ENCODE peak calls at places on chromosomes 2 and 18, in ten cellular contexts. One of them, this sample, is unnamed.

GRCh38 chr2:88627856-88628568 is 748 bp upstream of the EIF2AK3 start:
- DNase-seq in tibial nerve: peak; percentile 94
- DNase-seq in ELR: peak; percentile 95
- DNase-seq in small intestine: peak; percentile 92
- DNase-seq in activated gamma-delta T cell treated with Interleukin-2 at 50 U/mL for 16 hours: peak; percentile 62
- DNase-seq in IMR-90: peak; percentile 97
- DNase-seq in NCI-H524 treated with DMSO at 0.1 percent for 48 hours: peak; percentile 69
- DNase-seq in HCT116: peak; percentile 91
- DNase-seq in globus pallidus: no peak
- DNase-seq in neuronal stem cell: no peak
- DNase-seq in this sample: peak; percentile 88

GRCh38 chr2:19988600-19988999 is 1.3 kb downstream of the WDR35 start:
- DNase-seq in HCT116: no peak
- DNase-seq in ELR: peak; percentile 68
- DNase-seq in tibial nerve: no peak
- DNase-seq in NCI-H524 treated with DMSO at 0.1 percent for 48 hours: no peak
- DNase-seq in activated gamma-delta T cell treated with Interleukin-2 at 50 U/mL for 16 hours: no peak
- DNase-seq in neuronal stem cell: no peak
- DNase-seq in small intestine: no peak
- DNase-seq in IMR-90: peak; percentile 34
- DNase-seq in globus pallidus: no peak
- DNase-seq in this sample: no peak

GRCh38 chr18:45974088-45974536 is 7.0 kb upstream of the EPG5 start:
- DNase-seq in small intestine: peak; percentile 78
- DNase-seq in neuronal stem cell: peak; percentile 41
- DNase-seq in globus pallidus: peak; percentile 63
- DNase-seq in IMR-90: peak; percentile 86
- DNase-seq in NCI-H524 treated with DMSO at 0.1 percent for 48 hours: peak; percentile 20
- DNase-seq in ELR: peak; percentile 88
- DNase-seq in HCT116: peak; percentile 63
- DNase-seq in tibial nerve: peak; percentile 78
- DNase-seq in activated gamma-delta T cell treated with Interleukin-2 at 50 U/mL for 16 hours: peak; percentile 59
- DNase-seq in this sample: peak; percentile 30

GRCh38 chr2:197210450-197210849 is 100.1 kb downstream of the ANKRD44 start:
- DNase-seq in tibial nerve: no peak
- DNase-seq in NCI-H524 treated with DMSO at 0.1 percent for 48 hours: no peak
- DNase-seq in ELR: no peak
- DNase-seq in neuronal stem cell: no peak
- DNase-seq in globus pallidus: no peak
- DNase-seq in small intestine: no peak
- DNase-seq in HCT116: no peak
- DNase-seq in activated gamma-delta T cell treated with Interleukin-2 at 50 U/mL for 16 hours: no peak
- DNase-seq in IMR-90: no peak
- DNase-seq in this sample: no peak

GRCh38 chr2:38201784-38202183 is 125.8 kb upstream of the CYP1B1 start:
- DNase-seq in ELR: peak; percentile 46
- DNase-seq in small intestine: no peak
- DNase-seq in tibial nerve: no peak
- DNase-seq in globus pallidus: no peak
- DNase-seq in activated gamma-delta T cell treated with Interleukin-2 at 50 U/mL for 16 hours: no peak
- DNase-seq in IMR-90: peak; percentile 39
- DNase-seq in neuronal stem cell: no peak
- DNase-seq in HCT116: no peak
- DNase-seq in NCI-H524 treated with DMSO at 0.1 percent for 48 hours: no peak
- DNase-seq in this sample: no peak

GRCh38 chr2:10083692-10084566 is 3.7 kb upstream of the CYS1 start:
- DNase-seq in activated gamma-delta T cell treated with Interleukin-2 at 50 U/mL for 16 hours: no peak
- DNase-seq in ELR: no peak
- DNase-seq in small intestine: no peak
- DNase-seq in NCI-H524 treated with DMSO at 0.1 percent for 48 hours: no peak
- DNase-seq in neuronal stem cell: no peak
- DNase-seq in globus pallidus: no peak
- DNase-seq in tibial nerve: no peak
- DNase-seq in IMR-90: no peak
- DNase-seq in HCT116: no peak
- DNase-seq in this sample: no peak

GRCh38 chr2:1743396-1744150 is 742 bp downstream of the PXDN start:
- DNase-seq in ELR: peak; percentile 67
- DNase-seq in tibial nerve: no peak
- DNase-seq in NCI-H524 treated with DMSO at 0.1 percent for 48 hours: no peak
- DNase-seq in neuronal stem cell: no peak
- DNase-seq in IMR-90: peak; percentile 56
- DNase-seq in small intestine: no peak
- DNase-seq in activated gamma-delta T cell treated with Interleukin-2 at 50 U/mL for 16 hours: no peak
- DNase-seq in HCT116: no peak
- DNase-seq in globus pallidus: no peak
- DNase-seq in this sample: no peak

GRCh38 chr2:224984641-224985040 is 57.6 kb downstream of the DOCK10 start:
- DNase-seq in globus pallidus: no peak
- DNase-seq in HCT116: no peak
- DNase-seq in activated gamma-delta T cell treated with Interleukin-2 at 50 U/mL for 16 hours: no peak
- DNase-seq in tibial nerve: no peak
- DNase-seq in IMR-90: no peak
- DNase-seq in small intestine: no peak
- DNase-seq in neuronal stem cell: no peak
- DNase-seq in ELR: peak; percentile 21
- DNase-seq in NCI-H524 treated with DMSO at 0.1 percent for 48 hours: no peak
- DNase-seq in this sample: no peak

GRCh38 chr2:23600336-23600735 is 215.4 kb downstream of the KLHL29 start:
- DNase-seq in tibial nerve: no peak
- DNase-seq in IMR-90: no peak
- DNase-seq in HCT116: no peak
- DNase-seq in activated gamma-delta T cell treated with Interleukin-2 at 50 U/mL for 16 hours: no peak
- DNase-seq in small intestine: no peak
- DNase-seq in ELR: no peak
- DNase-seq in neuronal stem cell: no peak
- DNase-seq in globus pallidus: no peak
- DNase-seq in NCI-H524 treated with DMSO at 0.1 percent for 48 hours: no peak
- DNase-seq in this sample: no peak

GRCh38 chr2:117977696-117978095 is 36.2 kb downstream of the CCDC93 start:
- DNase-seq in neuronal stem cell: no peak
- DNase-seq in small intestine: no peak
- DNase-seq in NCI-H524 treated with DMSO at 0.1 percent for 48 hours: no peak
- DNase-seq in activated gamma-delta T cell treated with Interleukin-2 at 50 U/mL for 16 hours: no peak
- DNase-seq in ELR: no peak
- DNase-seq in HCT116: no peak
- DNase-seq in tibial nerve: no peak
- DNase-seq in globus pallidus: no peak
- DNase-seq in IMR-90: peak; percentile 33
- DNase-seq in this sample: no peak

GRCh38 chr2:39779926-39780325 is 868 bp upstream of the THUMPD2 start:
- DNase-seq in neuronal stem cell: no peak
- DNase-seq in IMR-90: no peak
- DNase-seq in small intestine: no peak
- DNase-seq in ELR: no peak
- DNase-seq in NCI-H524 treated with DMSO at 0.1 percent for 48 hours: no peak
- DNase-seq in HCT116: no peak
- DNase-seq in globus pallidus: no peak
- DNase-seq in activated gamma-delta T cell treated with Interleukin-2 at 50 U/mL for 16 hours: no peak
- DNase-seq in tibial nerve: no peak
- DNase-seq in this sample: no peak